ENCODE peak calls at places on chromosomes 1 and 21, in six cellular contexts. One of them, this sample, is unnamed.

GRCh38 chr1:179047637-179048002 is 21.9 kb downstream of the FAM20B start:
- DNase-seq in epithelial cell of proximal tubule: no peak
- DNase-seq in GM10248: no peak
- DNase-seq in chondrocyte: no peak
- DNase-seq in bronchial epithelial cell: no peak
- DNase-seq in thoracic aorta: no peak
- DNase-seq in this sample: no peak

GRCh38 chr1:99969729-99970591 is at the start of gene SLC35A3:
- DNase-seq in thoracic aorta: no peak
- DNase-seq in epithelial cell of proximal tubule: peak; percentile 15
- DNase-seq in chondrocyte: peak; percentile 95
- DNase-seq in bronchial epithelial cell: peak; percentile 71
- DNase-seq in GM10248: peak; percentile 91
- DNase-seq in this sample: peak; percentile 62

GRCh38 chr21:38691626-38692025 is 114.1 kb upstream of the ETS2 start:
- DNase-seq in GM10248: no peak
- DNase-seq in epithelial cell of proximal tubule: no peak
- DNase-seq in thoracic aorta: no peak
- DNase-seq in chondrocyte: no peak
- DNase-seq in bronchial epithelial cell: no peak
- DNase-seq in this sample: no peak

GRCh38 chr1:167755568-167756145 is 33.9 kb downstream of the MPZL1 start:
- DNase-seq in chondrocyte: no peak
- DNase-seq in GM10248: no peak
- DNase-seq in epithelial cell of proximal tubule: no peak
- DNase-seq in thoracic aorta: no peak
- DNase-seq in bronchial epithelial cell: no peak
- DNase-seq in this sample: no peak

GRCh38 chr1:37995773-37996379 is 6.1 kb upstream of the SF3A3 start:
- DNase-seq in epithelial cell of proximal tubule: no peak
- DNase-seq in GM10248: no peak
- DNase-seq in bronchial epithelial cell: peak; percentile 26
- DNase-seq in chondrocyte: no peak
- DNase-seq in thoracic aorta: no peak
- DNase-seq in this sample: peak; percentile 81

GRCh38 chr1:2050482-2050792 is 226 bp downstream of the PRKCZ start:
- DNase-seq in thoracic aorta: no peak
- DNase-seq in epithelial cell of proximal tubule: no peak
- DNase-seq in GM10248: no peak
- DNase-seq in chondrocyte: no peak
- DNase-seq in bronchial epithelial cell: peak; percentile 17
- DNase-seq in this sample: no peak

GRCh38 chr1:25697426-25698220 is 81.0 kb downstream of the MAN1C1 start:
- DNase-seq in thoracic aorta: no peak
- DNase-seq in bronchial epithelial cell: peak; percentile 94
- DNase-seq in chondrocyte: no peak
- DNase-seq in GM10248: peak; percentile 4
- DNase-seq in epithelial cell of proximal tubule: no peak
- DNase-seq in this sample: no peak

GRCh38 chr1:107726860-107727259 is 238.1 kb downstream of the VAV3 start:
- DNase-seq in epithelial cell of proximal tubule: no peak
- DNase-seq in bronchial epithelial cell: no peak
- DNase-seq in GM10248: no peak
- DNase-seq in chondrocyte: no peak
- DNase-seq in thoracic aorta: no peak
- DNase-seq in this sample: no peak

GRCh38 chr1:202152399-202152798 is 7.9 kb upstream of the ARL8A start:
- DNase-seq in epithelial cell of proximal tubule: no peak
- DNase-seq in chondrocyte: no peak
- DNase-seq in bronchial epithelial cell: no peak
- DNase-seq in GM10248: no peak
- DNase-seq in thoracic aorta: no peak
- DNase-seq in this sample: no peak

GRCh38 chr21:26007911-26008579 is 162.5 kb downstream of the APP start:
- DNase-seq in chondrocyte: no peak
- DNase-seq in bronchial epithelial cell: peak; percentile 40
- DNase-seq in thoracic aorta: no peak
- DNase-seq in epithelial cell of proximal tubule: no peak
- DNase-seq in GM10248: no peak
- DNase-seq in this sample: no peak

GRCh38 chr1:37468037-37468436 is 6.3 kb upstream of the ZC3H12A start:
- DNase-seq in bronchial epithelial cell: no peak
- DNase-seq in epithelial cell of proximal tubule: no peak
- DNase-seq in thoracic aorta: no peak
- DNase-seq in chondrocyte: no peak
- DNase-seq in GM10248: no peak
- DNase-seq in this sample: no peak

GRCh38 chr21:36841866-36842265 is 124.6 kb downstream of the HLCS start:
- DNase-seq in epithelial cell of proximal tubule: no peak
- DNase-seq in GM10248: no peak
- DNase-seq in chondrocyte: no peak
- DNase-seq in thoracic aorta: no peak
- DNase-seq in bronchial epithelial cell: peak; percentile 11
- DNase-seq in this sample: peak; percentile 72

GRCh38 chr1:3776231-3777030 is 3.9 kb downstream of the SMIM1 start:
- DNase-seq in chondrocyte: no peak
- DNase-seq in bronchial epithelial cell: no peak
- DNase-seq in thoracic aorta: no peak
- DNase-seq in epithelial cell of proximal tubule: no peak
- DNase-seq in GM10248: no peak
- DNase-seq in this sample: no peak

GRCh38 chr21:29477941-29478340 is 179.2 kb downstream of the BACH1 start:
- DNase-seq in chondrocyte: no peak
- DNase-seq in bronchial epithelial cell: peak; percentile 40
- DNase-seq in epithelial cell of proximal tubule: no peak
- DNase-seq in GM10248: no peak
- DNase-seq in thoracic aorta: no peak
- DNase-seq in this sample: peak; percentile 38

GRCh38 chr1:58818075-58818474 is 34.2 kb upstream of the JUN start:
- DNase-seq in bronchial epithelial cell: peak; percentile 93
- DNase-seq in chondrocyte: no peak
- DNase-seq in GM10248: no peak
- DNase-seq in thoracic aorta: no peak
- DNase-seq in epithelial cell of proximal tubule: no peak
- DNase-seq in this sample: peak; percentile 87

GRCh38 chr1:186884266-186884665 is 55.5 kb downstream of the PLA2G4A start:
- DNase-seq in bronchial epithelial cell: peak; percentile 32
- DNase-seq in chondrocyte: no peak
- DNase-seq in thoracic aorta: no peak
- DNase-seq in epithelial cell of proximal tubule: no peak
- DNase-seq in GM10248: no peak
- DNase-seq in this sample: no peak

DNA sequence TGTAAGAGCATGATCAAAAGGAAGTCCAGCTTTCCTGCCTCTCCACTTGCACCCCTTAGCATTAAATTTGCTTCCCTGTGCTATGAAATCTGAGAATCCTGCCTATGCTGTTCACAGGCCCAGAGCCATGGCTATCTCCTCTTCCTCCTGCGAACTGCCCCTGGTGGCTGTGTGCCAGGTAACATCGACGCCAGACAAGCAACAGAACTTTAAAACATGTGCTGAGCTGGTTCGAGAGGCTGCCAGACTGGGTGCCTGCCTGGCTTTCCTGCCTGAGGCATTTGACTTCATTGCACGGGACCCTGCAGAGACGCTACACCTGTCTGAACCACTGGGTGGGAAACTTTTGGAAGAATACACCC is 1.1 kb downstream of the NIT1 start:
- DNase-seq in thoracic aorta: no peak
- DNase-seq in bronchial epithelial cell: peak; percentile 29
- DNase-seq in GM10248: no peak
- DNase-seq in epithelial cell of proximal tubule: no peak
- DNase-seq in chondrocyte: no peak
- DNase-seq in this sample: no peak
- TF ChIP-seq CTCF in thoracic aorta: no peak
- TF ChIP-seq CTCF in bronchial epithelial cell: no peak
- TF ChIP-seq CTCF in GM10248: no peak
- TF ChIP-seq CTCF in epithelial cell of proximal tubule: no peak
- TF ChIP-seq CTCF in chondrocyte: no peak
- TF ChIP-seq CTCF in this sample: no peak

GRCh38 chr1:50707824-50708223 is 252.2 kb downstream of the FAF1 start:
- DNase-seq in GM10248: no peak
- DNase-seq in bronchial epithelial cell: no peak
- DNase-seq in epithelial cell of proximal tubule: no peak
- DNase-seq in thoracic aorta: no peak
- DNase-seq in chondrocyte: no peak
- DNase-seq in this sample: no peak

GRCh38 chr1:50704126-50704525 is 255.9 kb downstream of the FAF1 start:
- DNase-seq in bronchial epithelial cell: peak; percentile 55
- DNase-seq in epithelial cell of proximal tubule: no peak
- DNase-seq in chondrocyte: no peak
- DNase-seq in GM10248: peak; percentile 46
- DNase-seq in thoracic aorta: no peak
- DNase-seq in this sample: peak; percentile 31

GRCh38 chr1:50705041-50705440 is 255.0 kb downstream of the FAF1 start:
- DNase-seq in thoracic aorta: no peak
- DNase-seq in bronchial epithelial cell: peak; percentile 20
- DNase-seq in epithelial cell of proximal tubule: no peak
- DNase-seq in GM10248: no peak
- DNase-seq in chondrocyte: no peak
- DNase-seq in this sample: no peak

GRCh38 chr1:50703240-50703639 is 256.8 kb downstream of the FAF1 start:
- DNase-seq in GM10248: no peak
- DNase-seq in chondrocyte: no peak
- DNase-seq in bronchial epithelial cell: peak; percentile 6
- DNase-seq in epithelial cell of proximal tubule: no peak
- DNase-seq in thoracic aorta: no peak
- DNase-seq in this sample: no peak

DNA sequence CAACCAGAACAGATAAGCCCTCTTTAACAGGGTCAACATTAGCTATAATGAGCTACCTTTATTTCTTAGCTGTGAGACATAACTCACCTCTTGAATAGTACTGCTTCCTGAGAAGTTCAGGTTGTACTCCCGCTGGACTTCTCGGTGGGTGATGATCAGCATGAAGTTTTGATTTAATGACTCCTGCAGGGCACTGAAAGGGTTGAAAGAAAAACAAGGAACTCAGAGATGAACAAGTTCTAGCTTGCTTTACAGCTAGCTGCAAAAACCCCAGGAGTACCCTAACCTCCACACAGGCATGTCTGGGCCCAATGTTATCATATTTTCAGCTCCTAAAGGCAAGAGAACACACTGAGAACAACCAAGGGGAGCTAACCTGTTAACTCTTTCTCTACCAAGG is 254.4 kb downstream of the FAF1 start:
- DNase-seq in epithelial cell of proximal tubule: no peak
- DNase-seq in chondrocyte: no peak
- DNase-seq in GM10248: no peak
- DNase-seq in thoracic aorta: no peak
- DNase-seq in bronchial epithelial cell: peak; percentile 90
- DNase-seq in this sample: no peak
- TF ChIP-seq CTCF in epithelial cell of proximal tubule: no peak
- TF ChIP-seq CTCF in chondrocyte: no peak
- TF ChIP-seq CTCF in GM10248: no peak
- TF ChIP-seq CTCF in thoracic aorta: no peak
- TF ChIP-seq CTCF in bronchial epithelial cell: no peak
- TF ChIP-seq CTCF in this sample: no peak

GRCh38 chr1:170881268-170882265 is 53.8 kb upstream of the MROH9 start:
- DNase-seq in thoracic aorta: no peak
- DNase-seq in chondrocyte: no peak
- DNase-seq in GM10248: no peak
- DNase-seq in bronchial epithelial cell: peak; percentile 28
- DNase-seq in epithelial cell of proximal tubule: no peak
- DNase-seq in this sample: peak; percentile 48
- TF ChIP-seq CTCF in thoracic aorta: peak; percentile 47
- TF ChIP-seq CTCF in chondrocyte: peak; percentile 92
- TF ChIP-seq CTCF in GM10248: peak; percentile 57
- TF ChIP-seq CTCF in bronchial epithelial cell: peak; percentile 31
- TF ChIP-seq CTCF in epithelial cell of proximal tubule: peak; percentile 50
- TF ChIP-seq CTCF in this sample: peak; percentile 74

GRCh38 chr1:226187019-226187322 is 430 bp upstream of the ACBD3 start:
- DNase-seq in chondrocyte: no peak
- DNase-seq in thoracic aorta: no peak
- DNase-seq in epithelial cell of proximal tubule: no peak
- DNase-seq in bronchial epithelial cell: no peak
- DNase-seq in GM10248: no peak
- DNase-seq in this sample: no peak

GRCh38 chr1:226185153-226186036 is 1.1 kb downstream of the ACBD3 start:
- DNase-seq in bronchial epithelial cell: peak; percentile 35
- DNase-seq in chondrocyte: no peak
- DNase-seq in GM10248: no peak
- DNase-seq in thoracic aorta: no peak
- DNase-seq in epithelial cell of proximal tubule: no peak
- DNase-seq in this sample: peak; percentile 43

GRCh38 chr1:226181996-226182714 is 4.4 kb downstream of the ACBD3 start:
- DNase-seq in epithelial cell of proximal tubule: no peak
- DNase-seq in GM10248: peak; percentile 30
- DNase-seq in bronchial epithelial cell: peak; percentile 57
- DNase-seq in thoracic aorta: no peak
- DNase-seq in chondrocyte: no peak
- DNase-seq in this sample: peak; percentile 48

GRCh38 chr1:226187380-226187779 is 839 bp upstream of the ACBD3 start:
- DNase-seq in GM10248: no peak
- DNase-seq in bronchial epithelial cell: no peak
- DNase-seq in chondrocyte: no peak
- DNase-seq in thoracic aorta: no peak
- DNase-seq in epithelial cell of proximal tubule: no peak
- DNase-seq in this sample: no peak

GRCh38 chr1:226186124-226187018 is at the start of gene ACBD3:
- DNase-seq in GM10248: peak; percentile 96
- DNase-seq in thoracic aorta: peak; percentile 63
- DNase-seq in epithelial cell of proximal tubule: no peak
- DNase-seq in bronchial epithelial cell: peak; percentile 62
- DNase-seq in chondrocyte: peak; percentile 96
- DNase-seq in this sample: peak; percentile 77
- TF ChIP-seq CTCF in GM10248: no peak
- TF ChIP-seq CTCF in thoracic aorta: no peak
- TF ChIP-seq CTCF in epithelial cell of proximal tubule: no peak
- TF ChIP-seq CTCF in bronchial epithelial cell: no peak
- TF ChIP-seq CTCF in chondrocyte: no peak
- TF ChIP-seq CTCF in this sample: peak; percentile 10

DNA sequence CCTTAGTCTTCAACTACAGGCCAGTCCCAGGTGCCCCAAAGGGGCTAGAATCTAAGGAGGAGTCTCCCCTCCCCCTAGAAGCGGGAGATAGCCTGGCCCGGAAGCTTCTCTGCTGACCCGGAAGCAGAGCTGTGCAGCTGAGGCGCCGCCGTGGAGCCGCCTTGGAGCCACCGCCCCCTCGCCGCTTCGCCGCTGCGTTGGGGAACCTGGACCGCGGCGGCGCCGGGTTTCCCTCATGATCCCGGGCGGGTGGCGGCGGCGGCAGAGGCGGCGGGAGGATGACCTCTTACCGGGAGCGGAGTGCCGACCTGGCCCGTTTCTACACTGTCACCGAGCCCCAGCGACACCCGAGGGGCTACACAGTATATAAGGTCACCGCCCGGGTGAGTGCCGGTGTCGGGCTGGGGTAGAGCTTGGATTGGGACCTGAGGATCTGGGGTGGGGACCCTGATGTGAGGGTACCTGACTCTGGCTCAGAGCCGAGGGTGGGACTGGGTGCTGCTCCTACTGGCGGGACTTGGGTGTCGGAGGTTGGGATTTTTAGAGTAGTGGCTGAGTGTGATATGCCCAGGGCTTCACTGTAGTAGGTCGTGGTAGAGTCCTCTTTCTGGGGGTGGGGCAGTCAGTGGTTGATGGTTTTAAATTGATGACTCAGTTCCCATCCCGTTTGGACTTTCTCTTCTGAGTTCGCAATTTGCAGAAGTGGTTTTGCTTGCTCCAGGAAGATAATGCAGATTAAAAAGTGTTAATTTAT is at the start of gene RPS6KC1:
- DNase-seq in chondrocyte: no peak
- DNase-seq in epithelial cell of proximal tubule: no peak
- DNase-seq in thoracic aorta: peak; percentile 33
- DNase-seq in bronchial epithelial cell: peak; percentile 74
- DNase-seq in GM10248: peak; percentile 93
- DNase-seq in this sample: peak; percentile 73
- TF ChIP-seq CTCF in chondrocyte: peak; percentile 63
- TF ChIP-seq CTCF in epithelial cell of proximal tubule: peak; percentile 22
- TF ChIP-seq CTCF in thoracic aorta: no peak
- TF ChIP-seq CTCF in bronchial epithelial cell: peak; percentile 11
- TF ChIP-seq CTCF in GM10248: no peak
- TF ChIP-seq CTCF in this sample: peak; percentile 41

GRCh38 chr1:154784924-154785531 is 85.1 kb downstream of the KCNN3 start:
- DNase-seq in thoracic aorta: no peak
- DNase-seq in chondrocyte: no peak
- DNase-seq in epithelial cell of proximal tubule: no peak
- DNase-seq in GM10248: peak; percentile 84
- DNase-seq in bronchial epithelial cell: no peak
- DNase-seq in this sample: no peak
- TF ChIP-seq CTCF in thoracic aorta: no peak
- TF ChIP-seq CTCF in chondrocyte: no peak
- TF ChIP-seq CTCF in epithelial cell of proximal tubule: no peak
- TF ChIP-seq CTCF in GM10248: no peak
- TF ChIP-seq CTCF in bronchial epithelial cell: no peak
- TF ChIP-seq CTCF in this sample: no peak